ENCODE peak calls at places on chromosomes 4 and X, in nine cellular contexts. A, P, H, E, K, D, O, C and Y are unnamed samples.

GRCh38 chr4:169723207-169723606 is 34.5 kb downstream of the HPF1 start:
- DNase-seq in K (no peak), H (no peak), P (no peak), O (peak), E (no peak), A (no peak), D (no peak), C (peak), Y (no peak)

GRCh38 chr4:100644150-100644549 is 126.3 kb upstream of the EMCN start:
- DNase-seq in O (no peak), A (no peak), P (no peak), H (no peak), D (no peak), K (no peak), E (no peak), C (no peak), Y (no peak)

GRCh38 chr4:127364397-127364796 is 268.4 kb upstream of the INTU start:
- DNase-seq in E (no peak), O (peak), K (no peak), D (no peak), A (no peak), C (no peak), H (no peak), P (no peak), Y (no peak)

GRCh38 chr4:20394471-20394870 is 142.8 kb downstream of the SLIT2 start:
- DNase-seq in H (no peak), E (no peak), P (no peak), C (no peak), K (no peak), O (no peak), D (no peak), A (no peak), Y (no peak)

GRCh38 chrX:276588-277171 is 4.5 kb upstream of the PLCXD1 start:
- DNase-seq in C (peak), O (peak), P (peak), H (peak), D (peak), K (peak), A (peak), E (no peak), Y (no peak)

GRCh38 chr4:38563703-38564490 is 100.1 kb upstream of the KLF3 start:
- DNase-seq in C (peak), D (peak), H (peak), P (no peak), E (no peak), K (no peak), O (no peak), A (no peak), Y (no peak)

GRCh38 chrX:10922158-10922557 is 189.0 kb upstream of the HCCS start:
- DNase-seq in A (no peak), C (peak), E (peak), O (no peak), P (no peak), D (no peak), K (peak), H (peak), Y (no peak)

GRCh38 chr4:143625632-143626031 is 74.8 kb downstream of the FREM3 start:
- DNase-seq in E (no peak), P (no peak), H (no peak), C (no peak), D (no peak), K (no peak), O (no peak), A (no peak), Y (no peak)

GRCh38 chrX:13511557-13512330 is 57.7 kb upstream of the EGFL6 start:
- DNase-seq in D (no peak), K (no peak), P (no peak), O (no peak), C (peak), E (no peak), A (no peak), H (no peak), Y (no peak)

GRCh38 chr4:100008048-100008447 is 58.0 kb upstream of the H2AZ1 start:
- DNase-seq in P (no peak), H (peak), D (no peak), E (peak), K (peak), A (no peak), C (peak), O (no peak), Y (no peak)

GRCh38 chrX:47976254-47977151 is 27.3 kb downstream of the ZNF182 start:
- DNase-seq in E (no peak), P (no peak), H (no peak), C (no peak), O (no peak), K (no peak), A (no peak), D (no peak), Y (no peak)

GRCh38 chr4:162838671-162839070 is 328.0 kb downstream of the NAF1 start:
- DNase-seq in O (no peak), C (no peak), K (no peak), A (no peak), E (no peak), D (no peak), P (no peak), H (no peak), Y (no peak)

GRCh38 chrX:12929701-12930100 is 23.3 kb downstream of the TLR8 start:
- DNase-seq in P (no peak), D (no peak), C (no peak), O (no peak), K (no peak), A (no peak), H (peak), E (no peak), Y (no peak)

GRCh38 chr4:177441061-177441802 is 1.0 kb downstream of the AGA start:
- DNase-seq in K (no peak), H (peak), O (peak), D (no peak), C (peak), E (no peak), P (no peak), A (peak), Y (no peak)

GRCh38 chr4:177442623-177443155 is 452 bp upstream of the AGA start:
- DNase-seq in H (no peak), E (no peak), P (no peak), C (peak), O (no peak), A (peak), D (no peak), K (no peak), Y (no peak)

GRCh38 chr4:177446571-177446970 is 4.3 kb upstream of the AGA start:
- DNase-seq in A (no peak), O (peak), D (no peak), E (no peak), C (no peak), H (no peak), K (no peak), P (no peak), Y (no peak)

GRCh38 chr4:177444911-177445736 is 2.9 kb upstream of the AGA start:
- DNase-seq in D (no peak), E (no peak), P (no peak), K (no peak), A (no peak), H (no peak), O (no peak), C (no peak), Y (no peak)

DNA sequence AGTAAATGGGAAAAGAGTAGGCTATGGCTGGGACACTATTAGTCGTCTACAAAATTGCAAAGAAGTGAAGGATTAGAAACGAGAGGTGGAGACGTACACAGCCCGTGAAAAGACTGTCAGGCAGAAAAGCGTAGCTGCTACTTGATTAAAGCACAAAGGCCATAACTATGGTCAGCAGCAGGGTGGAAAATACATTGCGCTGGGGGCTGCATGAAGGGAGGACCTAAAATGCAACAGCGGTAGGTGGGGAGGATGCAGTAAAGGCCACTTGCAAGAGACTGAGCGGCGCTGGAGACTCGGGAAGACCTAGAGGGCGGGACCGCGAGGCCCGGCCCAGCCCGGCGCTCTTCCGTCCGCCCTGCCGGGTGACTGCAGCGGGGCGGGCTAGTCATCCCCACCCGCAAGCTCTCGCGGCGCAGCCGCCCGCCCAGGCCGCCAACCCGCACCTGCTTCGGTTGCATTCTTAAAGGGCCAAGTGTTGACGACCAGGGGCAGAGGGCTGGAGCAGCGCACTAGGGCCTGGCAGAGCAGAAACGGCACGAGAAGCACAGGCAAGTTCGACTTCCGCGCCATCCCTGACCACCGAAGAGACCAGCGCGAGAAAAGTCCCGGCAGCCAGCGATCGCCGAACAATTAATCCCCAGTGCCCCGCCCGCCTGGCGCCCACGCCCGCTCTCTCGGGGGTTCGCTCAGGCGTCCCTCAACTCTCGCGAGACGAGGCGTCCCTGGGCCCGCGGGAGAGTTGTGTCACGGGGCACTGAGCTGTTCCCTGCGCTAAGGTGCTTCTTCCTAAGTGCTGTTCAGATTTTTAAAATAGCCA is at the start of gene AGA:
- DNase-seq in O (peak), C (peak), A (peak), P (peak), D (peak), E (peak), H (peak), K (peak), Y (peak)
- TF ChIP-seq CTCF in O (no peak), C (no peak), A (no peak), P (no peak), D (peak), E (no peak), H (no peak), K (no peak), Y (no peak)

DNA sequence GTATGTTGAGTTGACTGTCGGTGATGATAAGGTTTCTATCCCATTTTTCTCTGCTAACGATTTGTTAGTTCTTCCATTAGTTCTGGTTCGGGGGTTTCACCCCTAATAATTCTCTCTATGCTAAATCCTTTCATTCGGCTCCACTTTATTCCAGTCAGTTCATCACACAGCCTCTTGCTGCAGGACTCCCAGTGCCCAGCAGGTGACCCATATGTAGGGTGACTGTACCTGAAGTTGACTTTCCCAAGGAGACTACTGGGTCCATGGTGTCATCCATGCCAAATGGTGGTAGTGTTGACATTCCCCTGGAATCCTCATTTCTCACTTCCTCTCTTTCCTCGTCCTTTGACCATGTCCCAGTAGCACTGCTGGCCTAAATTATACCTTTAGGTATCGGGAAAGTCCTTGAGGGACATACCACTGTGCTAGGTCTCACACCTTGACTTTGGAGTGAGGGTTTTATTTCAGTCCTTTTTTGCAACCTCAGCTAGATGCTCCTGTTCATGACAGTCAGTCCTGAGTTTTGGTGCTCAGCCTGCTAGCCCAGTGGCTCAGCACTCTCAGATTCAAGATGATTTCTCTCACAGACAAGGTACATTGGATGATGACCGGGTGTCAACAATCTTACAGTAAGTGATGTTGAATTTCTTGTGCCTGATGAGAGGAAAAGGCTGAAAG is 105.1 kb upstream of the ARHGAP24 start:
- DNase-seq in D (no peak), C (no peak), O (no peak), E (no peak), A (no peak), K (no peak), P (no peak), H (no peak), Y (no peak)
- TF ChIP-seq CTCF in D (no peak), C (peak), O (no peak), E (no peak), A (no peak), K (no peak), P (no peak), H (no peak), Y (no peak)

GRCh38 chrX:139203681-139204575 is 326.6 kb upstream of the F9 start:
- DNase-seq in D (no peak), H (no peak), E (no peak), C (no peak), K (no peak), O (peak), P (peak), A (peak), Y (no peak)
- TF ChIP-seq CTCF in D (no peak), H (no peak), E (no peak), C (no peak), K (no peak), O (peak), P (no peak), A (no peak), Y (no peak)

GRCh38 chr4:22873899-22874298 is 181.2 kb downstream of the GBA3 start:
- DNase-seq in E (no peak), D (no peak), H (no peak), A (no peak), O (no peak), K (no peak), C (no peak), P (no peak), Y (no peak)

GRCh38 chr4:22874334-22874912 is 181.7 kb downstream of the GBA3 start:
- DNase-seq in O (no peak), E (no peak), C (no peak), H (no peak), P (no peak), A (no peak), K (no peak), D (no peak), Y (no peak)

GRCh38 chr4:22870847-22871246 is 178.1 kb downstream of the GBA3 start:
- DNase-seq in D (no peak), P (no peak), O (no peak), A (no peak), E (no peak), K (no peak), C (no peak), H (no peak), Y (no peak)

GRCh38 chr4:22869235-22869634 is 176.5 kb downstream of the GBA3 start:
- DNase-seq in C (no peak), K (no peak), P (no peak), H (no peak), D (no peak), E (no peak), A (no peak), O (peak), Y (no peak)
- TF ChIP-seq CTCF in C (no peak), K (no peak), P (no peak), H (no peak), D (no peak), E (no peak), A (no peak), O (peak), Y (no peak)

DNA sequence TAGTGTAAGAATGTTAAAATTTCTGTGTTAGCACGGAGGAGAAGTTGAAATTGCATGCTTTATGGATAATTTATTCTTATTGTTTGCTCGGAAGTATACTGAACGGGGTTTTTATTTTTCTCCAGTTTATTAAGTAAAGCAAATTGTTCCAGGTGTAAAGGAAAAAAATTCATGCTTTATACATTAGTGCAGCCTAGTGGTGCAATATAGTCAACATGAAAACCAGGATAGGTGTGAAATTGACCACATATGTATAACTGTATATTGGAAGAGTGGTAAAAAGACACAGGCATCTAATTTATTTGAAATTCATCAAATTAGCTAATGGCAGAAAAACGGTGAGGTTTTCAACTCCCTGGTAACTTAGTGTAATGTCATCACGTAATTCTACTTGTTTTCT is 959 bp downstream of the BRS3 start:
- DNase-seq in O (no peak), H (no peak), C (no peak), A (no peak), K (no peak), P (no peak), D (no peak), E (no peak), Y (no peak)
- TF ChIP-seq CTCF in O (no peak), H (no peak), C (no peak), A (no peak), K (no peak), P (no peak), D (no peak), E (no peak), Y (no peak)

GRCh38 chr4:177557416-177557815 is 115.2 kb upstream of the AGA start:
- DNase-seq in H (no peak), P (no peak), E (no peak), A (no peak), C (no peak), D (no peak), O (no peak), K (no peak), Y (no peak)

GRCh38 chr4:177558995-177559394 is 116.8 kb upstream of the AGA start:
- DNase-seq in P (no peak), A (no peak), K (no peak), O (peak), E (no peak), H (no peak), C (no peak), D (no peak), Y (no peak)

DNA sequence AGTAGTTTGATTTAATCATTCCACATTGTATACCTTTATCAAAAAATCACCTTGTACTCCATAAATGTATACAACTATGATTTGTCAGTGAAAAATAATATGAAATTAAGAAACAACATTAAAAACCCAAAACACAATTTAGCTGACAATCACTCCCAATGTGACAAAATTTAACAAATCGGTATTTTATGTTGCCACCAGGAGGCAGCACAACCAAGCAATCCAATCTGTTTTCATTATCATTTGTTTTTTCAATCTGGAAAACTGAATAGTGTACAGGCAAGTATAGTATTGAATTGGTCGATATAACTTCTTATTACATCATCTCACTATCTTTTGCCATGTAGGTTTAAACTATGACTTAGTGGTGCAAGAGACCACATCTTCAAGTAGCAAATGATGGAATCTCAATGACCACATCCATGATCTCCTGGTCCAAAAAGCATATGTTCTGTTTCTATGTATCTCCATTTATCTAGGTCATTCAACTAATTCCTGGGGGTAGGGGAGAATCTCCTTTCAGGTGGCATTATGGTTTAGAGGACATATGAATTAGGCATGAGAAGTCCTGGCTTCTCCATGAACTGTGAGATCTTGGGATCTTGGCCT is 112.8 kb upstream of the AGA start:
- DNase-seq in D (no peak), K (peak), P (no peak), E (no peak), O (peak), C (peak), H (peak), A (peak), Y (no peak)
- TF ChIP-seq CTCF in D (peak), K (peak), P (peak), E (peak), O (peak), C (peak), H (peak), A (peak), Y (peak)

GRCh38 chr4:172892300-172892699 is 276.3 kb upstream of the GALNT7 start:
- DNase-seq in A (no peak), D (no peak), O (peak), E (no peak), H (peak), P (no peak), K (no peak), C (peak), Y (no peak)
- TF ChIP-seq CTCF in A (peak), D (no peak), O (peak), E (peak), H (peak), P (no peak), K (peak), C (peak), Y (peak)

DNA sequence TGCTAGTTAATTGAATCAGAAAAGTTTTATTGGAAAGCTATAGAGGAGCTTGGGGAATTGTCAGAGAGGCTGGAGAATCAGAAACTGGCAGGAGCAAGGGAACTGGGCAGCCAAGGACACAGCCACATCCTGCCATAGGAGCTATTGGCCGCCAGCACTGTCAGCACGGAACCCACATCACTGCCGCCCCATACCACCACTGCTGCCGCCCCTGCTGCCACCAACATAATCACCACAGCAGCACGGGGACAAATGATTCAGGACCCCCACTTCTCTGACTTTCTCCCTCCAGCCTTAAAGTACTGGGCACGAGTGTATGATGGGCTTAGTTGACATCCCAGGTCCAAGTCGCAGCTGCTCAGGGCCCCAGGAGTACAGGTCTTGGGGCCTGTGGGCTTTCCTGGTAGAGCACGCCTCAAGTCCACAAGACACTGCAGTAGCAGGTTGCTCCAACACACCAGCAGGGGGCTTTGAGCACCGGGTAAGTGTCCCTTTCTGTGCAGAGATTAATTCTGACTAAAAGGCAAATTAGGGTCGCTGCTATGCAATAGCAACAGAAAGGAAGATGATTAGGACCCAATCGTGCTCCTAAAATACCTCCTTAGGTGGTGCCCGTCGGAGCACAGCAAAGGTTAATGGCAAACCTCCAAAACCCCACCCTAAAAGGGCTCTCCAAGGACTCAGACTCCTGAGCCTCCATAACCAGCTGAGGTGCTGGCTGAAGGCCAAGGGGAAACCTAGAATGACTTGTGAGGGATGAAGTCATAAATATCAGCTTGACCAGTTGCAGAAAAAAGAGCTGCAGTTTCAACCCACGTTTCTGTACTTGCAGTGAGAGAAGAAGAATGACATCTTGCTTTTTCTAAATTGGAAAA is 6.8 kb downstream of the PJA1 start:
- DNase-seq in D (no peak), A (peak), C (peak), H (peak), P (peak), O (peak), K (peak), E (no peak), Y (peak)
- TF ChIP-seq CTCF in D (peak), A (peak), C (peak), H (peak), P (peak), O (peak), K (peak), E (peak), Y (peak)